ENCODE peak calls at places on chromosomes 3 and 15, in nine cellular contexts. C is mucosa of descending colon; N is naive thymus-derived CD8-positive, alpha-beta T cell; W is A172; T is EL; P is activated CD8-positive, alpha-beta T cell treated with anti-CD3 and anti-CD28 coated beads for 36 hours; A is AG08395; V is ovary; X is stimulated activated CD8-positive, alpha-beta memory T cell treated with anti-CD3 and anti-CD28 coated beads, Interleukin-15, amount 100 ng/mL, for 48 hours. S is an unnamed sample.

GRCh38 chr3:21433751-21434150 is 317.3 kb downstream of the ZNF385D start:
- DNase-seq in N (no peak), X (no peak), W (no peak), P (no peak), T (no peak), C (no peak), V (no peak), A (no peak), S (no peak)

GRCh38 chr3:76044601-76045600 is 259.6 kb upstream of the ZNF717 start:
- DNase-seq in P (peak), V (no peak), T (peak), C (peak), W (no peak), X (no peak), A (peak), N (no peak), S (peak)

GRCh38 chr15:75230524-75231371 is 27.4 kb upstream of the GOLGA6C start:
- DNase-seq in C (no peak), W (no peak), P (no peak), A (no peak), X (no peak), N (no peak), T (no peak), V (no peak), S (no peak)

GRCh38 chr3:184240384-184241140 is 8.2 kb downstream of the ALG3 start:
- DNase-seq in P (peak), T (peak), C (no peak), A (peak), X (no peak), W (no peak), N (no peak), V (no peak), S (no peak)

GRCh38 chr3:159792070-159792469 is 196.6 kb upstream of the IL12A start:
- DNase-seq in C (no peak), A (peak), N (no peak), P (no peak), X (no peak), V (no peak), W (no peak), T (no peak), S (no peak)

GRCh38 chr15:62889734-62890505 is 152.6 kb upstream of the TPM1 start:
- DNase-seq in V (no peak), C (peak), A (peak), P (no peak), N (no peak), T (no peak), X (no peak), W (peak), S (peak)

GRCh38 chr15:84810073-84810840 is 6.9 kb upstream of the ALPK3 start:
- DNase-seq in C (no peak), P (no peak), W (no peak), V (no peak), T (peak), A (peak), N (no peak), X (no peak), S (no peak)

GRCh38 chr15:55741592-55742497 is 1.1 kb downstream of the PRTG start:
- DNase-seq in A (no peak), T (peak), X (no peak), W (no peak), V (peak), C (peak), N (peak), P (peak), S (no peak)

GRCh38 chr15:85587707-85588441 is 206.9 kb downstream of the KLHL25 start:
- DNase-seq in X (no peak), T (peak), C (no peak), V (no peak), W (peak), A (peak), P (no peak), N (no peak), S (peak)

GRCh38 chr3:129022114-129022994 is 21.2 kb downstream of the EFCC1 start:
- DNase-seq in A (peak), V (peak), X (no peak), C (peak), P (no peak), T (no peak), N (no peak), W (no peak), S (no peak)

GRCh38 chr3:141231923-141232861 is 567 bp downstream of the PXYLP1 start:
- DNase-seq in C (peak), V (peak), N (peak), X (no peak), W (no peak), T (no peak), P (peak), A (no peak), S (peak)